ENCODE peak calls at places on chromosomes 5 and 9, in nine cellular contexts. E, S, P, A, I, F, R, X and V are unnamed samples.

GRCh38 chr5:61342066-61342465 is 10.0 kb downstream of the ZSWIM6 start:
- DNase-seq in P (no peak), E (no peak), F (no peak), I (no peak), A (no peak), R (peak; percentile 83), X (no peak), S (no peak), V (no peak)

GRCh38 chr5:34598177-34598794 is 57.8 kb upstream of the RAI14 start:
- DNase-seq in A (peak; percentile 29), E (no peak), F (peak; percentile 65), I (no peak), X (peak; percentile 74), S (no peak), P (no peak), R (peak; percentile 96), V (no peak)

GRCh38 chr9:113187935-113188595 is 33.0 kb downstream of the FKBP15 start:
- DNase-seq in I (peak; percentile 70), R (peak; percentile 91), X (peak; percentile 27), P (peak; percentile 33), F (peak; percentile 56), E (no peak), A (peak; percentile 86), S (peak; percentile 84), V (no peak)

GRCh38 chr5:34740306-34740891 is 84.3 kb downstream of the RAI14 start:
- DNase-seq in R (no peak), X (no peak), P (peak; percentile 59), I (no peak), F (no peak), S (no peak), A (no peak), E (no peak), V (no peak)

GRCh38 chr5:151708126-151708525 is 21.4 kb upstream of the SPARC start:
- DNase-seq in R (no peak), S (no peak), F (no peak), A (no peak), P (no peak), I (no peak), E (no peak), X (no peak), V (no peak)

GRCh38 chr5:152736906-152737305 is 331.8 kb upstream of the NMUR2 start:
- DNase-seq in S (no peak), X (no peak), R (no peak), F (no peak), I (no peak), A (no peak), P (no peak), E (no peak), V (no peak)

GRCh38 chr9:106632621-106633020 is 230.3 kb upstream of the ZNF462 start:
- DNase-seq in F (no peak), S (no peak), I (no peak), R (no peak), E (no peak), P (no peak), X (no peak), A (no peak), V (peak; percentile 36)

GRCh38 chr9:63859475-63860215 is 1425.4 kb downstream of the FOXD4L5 start:
- DNase-seq in E (no peak), S (no peak), F (peak; percentile 22), R (no peak), I (peak; percentile 57), P (peak; percentile 20), X (no peak), A (peak; percentile 25), V (no peak)

GRCh38 chr5:83281658-83282057 is 189.9 kb upstream of the VCAN start:
- DNase-seq in R (peak; percentile 93), S (no peak), X (no peak), P (no peak), A (no peak), E (no peak), F (no peak), I (no peak), V (no peak)

GRCh38 chr9:20784196-20784595 is 100.1 kb downstream of the FOCAD start:
- DNase-seq in S (no peak), X (no peak), P (no peak), R (no peak), F (no peak), A (no peak), I (no peak), E (no peak), V (no peak)

GRCh38 chr9:96874947-96875459 is 20.7 kb upstream of the ZNF782 start:
- DNase-seq in E (peak; percentile 72), S (no peak), R (peak; percentile 43), F (peak; percentile 47), A (no peak), P (no peak), I (no peak), X (no peak), V (no peak)

GRCh38 chr5:168404366-168404765 is 81.9 kb upstream of the RARS1 start:
- DNase-seq in E (no peak), X (no peak), I (no peak), A (no peak), P (no peak), S (no peak), R (peak; percentile 96), F (no peak), V (no peak)

GRCh38 chr9:123445981-123446610 is 90.1 kb downstream of the CRB2 start:
- DNase-seq in I (no peak), S (no peak), A (no peak), F (no peak), P (no peak), X (no peak), R (peak; percentile 72), E (no peak), V (no peak)

GRCh38 chr5:946720-947625 is 54.3 kb downstream of the TRIP13 start:
- DNase-seq in X (no peak), P (no peak), F (no peak), E (no peak), I (no peak), A (no peak), S (no peak), R (no peak), V (no peak)

GRCh38 chr5:118968925-118969375 is 19.4 kb downstream of the DTWD2 start:
- DNase-seq in A (no peak), S (no peak), F (peak; percentile 57), X (no peak), E (no peak), I (no peak), P (peak; percentile 31), R (peak; percentile 19), V (no peak)

GRCh38 chr5:170097934-170098333 is 7.8 kb upstream of the FOXI1 start:
- DNase-seq in R (no peak), E (no peak), F (peak; percentile 47), A (no peak), I (no peak), S (peak; percentile 66), X (no peak), P (peak; percentile 23), V (no peak)

GRCh38 chr5:168579987-168580508 is 880 bp upstream of the PANK3 start:
- DNase-seq in S (no peak), P (no peak), A (no peak), I (no peak), X (no peak), E (no peak), R (no peak), F (no peak), V (no peak)

GRCh38 chr5:55232985-55233928 is at the start of gene CCNO:
- DNase-seq in A (peak; percentile 71), P (peak; percentile 53), X (peak; percentile 37), E (peak; percentile 88), F (peak; percentile 78), I (peak; percentile 79), S (peak; percentile 71), R (peak; percentile 62), V (peak; percentile 85)

GRCh38 chr9:137068539-137069507 is 1.5 kb downstream of the SAPCD2 start:
- DNase-seq in X (no peak), P (no peak), I (no peak), A (no peak), S (no peak), E (no peak), R (no peak), F (no peak), V (no peak)

GRCh38 chr9:123928471-123929176 is 1.3 kb downstream of the DENND1A start:
- DNase-seq in R (peak; percentile 25), S (no peak), A (no peak), P (no peak), I (no peak), E (no peak), F (peak; percentile 43), X (no peak), V (no peak)

DNA sequence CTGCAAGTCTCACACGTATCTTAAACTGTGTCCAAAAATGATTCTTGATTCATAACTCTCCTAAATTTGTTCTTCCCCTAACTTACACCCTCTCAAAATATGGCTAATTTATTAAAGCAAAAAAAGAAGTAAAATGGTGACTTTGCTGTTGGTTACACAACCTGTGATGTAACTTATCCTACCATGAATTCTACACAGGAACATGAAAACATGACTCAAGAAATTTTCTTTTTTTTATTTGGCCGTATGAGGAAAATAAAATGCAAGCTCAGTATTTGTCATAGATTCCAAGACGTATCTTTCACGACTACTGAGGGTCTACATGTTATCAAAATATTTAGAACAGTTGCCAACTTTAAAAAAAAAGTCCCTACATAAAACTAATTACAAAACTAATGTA is 9.2 kb downstream of the LIFR start:
- DNase-seq in S (no peak), I (no peak), E (no peak), F (no peak), P (no peak), R (no peak), A (no peak), X (no peak), V (no peak)
- H3K4me1 ChIP-seq in S (peaks cover 9% of the 10 kb centered on the region), I (peaks cover 72% of the 10 kb centered on the region), E (peaks cover 56% of the 10 kb centered on the region), F (no peaks in the 10 kb centered on the region), P (peaks cover 49% of the 10 kb centered on the region), R (peaks cover 31% of the 10 kb centered on the region), A (no peaks in the 10 kb centered on the region), X (no peaks in the 10 kb centered on the region), V (peaks cover 40% of the 10 kb centered on the region)

GRCh38 chr5:139847790-139848507 is 52.3 kb downstream of the PSD2 start:
- DNase-seq in A (peak; percentile 42), S (peak; percentile 78), X (peak; percentile 46), I (peak; percentile 73), R (peak; percentile 14), F (peak; percentile 47), E (peak; percentile 67), P (peak; percentile 61), V (peak; percentile 74)
- TF ChIP-seq CTCF in A (no peak), S (no peak), X (no peak), I (peak; percentile 13), R (no peak), F (no peak), E (no peak), P (no peak), V (no peak)

DNA sequence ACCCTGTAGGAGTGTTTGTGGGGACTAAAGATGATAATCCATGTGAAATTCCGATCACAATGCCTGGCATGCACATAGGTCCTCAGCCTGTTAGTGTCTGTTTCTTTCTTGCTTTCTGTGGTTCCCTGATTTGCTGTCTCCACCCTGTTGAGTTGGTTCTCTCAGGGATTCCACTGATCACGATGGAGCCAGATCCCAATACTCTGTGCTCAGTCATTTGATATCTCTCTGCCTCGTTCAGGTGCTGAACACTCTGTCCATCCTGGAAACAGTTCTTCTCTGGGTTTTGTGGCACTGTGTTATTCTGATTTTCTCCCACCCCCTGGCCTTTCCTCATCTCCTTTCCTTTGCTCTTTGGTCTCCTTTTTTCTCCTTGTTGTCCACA is 60.8 kb downstream of the ARHGAP26 start:
- DNase-seq in S (no peak), P (no peak), R (no peak), X (no peak), E (no peak), I (no peak), A (no peak), F (no peak), V (no peak)
- H3K4me1 ChIP-seq in S (peaks cover 53% of the 10 kb centered on the region), P (peaks cover 56% of the 10 kb centered on the region), R (peaks cover 53% of the 10 kb centered on the region), X (no peaks in the 10 kb centered on the region), E (peaks cover 57% of the 10 kb centered on the region), I (peaks cover 32% of the 10 kb centered on the region), A (no peaks in the 10 kb centered on the region), F (peaks cover 9% of the 10 kb centered on the region), V (peaks cover 91% of the 10 kb centered on the region)

GRCh38 chr5:142598338-142598700 is 87.6 kb downstream of the FGF1 start:
- DNase-seq in I (no peak), F (no peak), S (no peak), X (no peak), E (no peak), A (no peak), R (no peak), P (no peak), V (no peak)
- TF ChIP-seq CTCF in I (no peak), F (no peak), S (no peak), X (no peak), E (no peak), A (no peak), R (no peak), P (no peak), V (no peak)